ENCODE peak calls at places on chromosomes 13 and 19, in five cellular contexts. J, K, M, N and I are unnamed samples.

GRCh38 chr19:3370214-3370720 is 3.9 kb downstream of the NFIC start:
- DNase-seq in J (peak; percentile 85), N (no peak), M (peak; percentile 34), K (no peak), I (peak; percentile 90)

GRCh38 chr13:36346222-36347083 is at the start of gene SPART:
- DNase-seq in N (peak; percentile 91), M (peak; percentile 97), J (peak; percentile 85), K (peak; percentile 97), I (peak; percentile 94)

GRCh38 chr19:30997222-30997621 is 352.0 kb downstream of the TSHZ3 start:
- DNase-seq in N (no peak), J (no peak), K (no peak), M (no peak), I (no peak)

GRCh38 chr13:21230516-21230915 is 54.1 kb downstream of the MRPL57 start:
- DNase-seq in M (no peak), N (no peak), K (no peak), J (no peak), I (no peak)

GRCh38 chr19:35449347-35450043 is 1.4 kb downstream of the FFAR2 start:
- DNase-seq in K (no peak), N (no peak), M (no peak), J (peak; percentile 47), I (no peak)

GRCh38 chr13:73440296-73440895 is 381.6 kb downstream of the KLF5 start:
- DNase-seq in K (no peak), N (no peak), M (peak; percentile 16), J (no peak), I (no peak)

GRCh38 chr19:2478324-2478755 is 2.4 kb downstream of the GADD45B start:
- DNase-seq in M (peak; percentile 87), J (peak; percentile 76), K (peak; percentile 62), N (peak; percentile 53), I (peak; percentile 89)

GRCh38 chr13:51240888-51241475 is 18.8 kb downstream of the FAM124A start:
- DNase-seq in J (no peak), N (no peak), K (no peak), M (no peak), I (no peak)

GRCh38 chr13:111927181-111927540 is 139.8 kb upstream of the SOX1 start:
- DNase-seq in J (no peak), M (no peak), N (no peak), K (no peak), I (no peak)

GRCh38 chr13:30798776-30799625 is 63.7 kb downstream of the ALOX5AP start:
- DNase-seq in J (no peak), N (no peak), K (no peak), M (no peak), I (no peak)

GRCh38 chr13:31477961-31478360 is 261.4 kb upstream of the RXFP2 start:
- DNase-seq in J (no peak), M (peak; percentile 80), N (no peak), K (no peak), I (peak; percentile 72)

GRCh38 chr13:79126706-79127105 is 279.3 kb downstream of the RBM26 start:
- DNase-seq in M (no peak), N (no peak), J (no peak), K (no peak), I (no peak)

GRCh38 chr13:102394158-102395053 is 7.4 kb downstream of the FGF14 start:
- DNase-seq in K (peak; percentile 90), J (peak; percentile 94), N (peak; percentile 95), M (peak; percentile 82), I (peak; percentile 93)

GRCh38 chr19:36215276-36216171 is 618 bp downstream of the ZNF146 start:
- DNase-seq in N (no peak), J (peak; percentile 40), K (no peak), M (peak; percentile 83), I (peak; percentile 27)

GRCh38 chr13:23966691-23967615 is 69.7 kb upstream of the C1QTNF9B start:
- DNase-seq in M (no peak), J (no peak), N (no peak), K (no peak), I (peak; percentile 80)

GRCh38 chr13:36006347-36006746 is 124.8 kb downstream of the DCLK1 start:
- DNase-seq in N (no peak), M (no peak), K (no peak), J (no peak), I (no peak)

GRCh38 chr13:60538566-60538965 is 141.5 kb downstream of the TDRD3 start:
- DNase-seq in N (no peak), K (no peak), M (no peak), J (no peak), I (no peak)

GRCh38 chr19:49591731-49592485 is 926 bp downstream of the PRR12 start:
- DNase-seq in K (no peak), N (peak; percentile 46), M (peak; percentile 76), J (peak; percentile 86), I (peak; percentile 96)

GRCh38 chr13:35157143-35157755 is 215.2 kb downstream of the NBEA start:
- DNase-seq in K (peak; percentile 61), J (peak; percentile 10), M (peak; percentile 64), N (no peak), I (peak; percentile 3)

GRCh38 chr19:56245062-56245740 is 27.3 kb upstream of the EDDM13 start:
- DNase-seq in N (no peak), K (no peak), M (peak; percentile 69), J (no peak), I (no peak)

GRCh38 chr19:46601318-46602224 is at the start of gene CALM3:
- DNase-seq in K (no peak), N (no peak), M (no peak), J (peak; percentile 77), I (peak; percentile 90)

GRCh38 chr13:91184244-91184926 is 163.1 kb upstream of the MIR17HG start:
- DNase-seq in N (no peak), M (peak; percentile 2), K (no peak), J (no peak), I (no peak)

GRCh38 chr13:112874751-112875300 is 94.2 kb upstream of the MCF2L start:
- DNase-seq in J (no peak), M (no peak), K (no peak), N (no peak), I (no peak)

GRCh38 chr19:10116085-10116865 is 3.4 kb downstream of the EIF3G start:
- DNase-seq in N (no peak), M (peak; percentile 16), J (no peak), K (no peak), I (peak; percentile 49)

GRCh38 chr19:46783670-46784069 is 4.7 kb downstream of the SLC1A5 start:
- DNase-seq in M (no peak), N (no peak), J (peak; percentile 26), K (no peak), I (peak; percentile 19)

GRCh38 chr19:47228937-47229673 is 1.9 kb downstream of the BBC3 start:
- DNase-seq in M (peak; percentile 61), J (peak; percentile 30), N (no peak), K (peak; percentile 34), I (peak; percentile 93)

GRCh38 chr13:41467546-41467945 is 10.2 kb downstream of the RGCC start:
- DNase-seq in K (no peak), N (no peak), M (no peak), J (peak; percentile 22), I (no peak)

GRCh38 chr13:40158218-40158617 is 502.8 kb downstream of the COG6 start:
- DNase-seq in N (no peak), J (no peak), K (no peak), M (peak; percentile 46), I (no peak)

GRCh38 chr13:37109080-37109678 is 3.7 kb upstream of the CSNK1A1L start:
- DNase-seq in J (no peak), N (no peak), M (peak; percentile 69), K (peak; percentile 58), I (no peak)

GRCh38 chr19:29129148-29129547 is 83.8 kb downstream of the UQCRFS1 start:
- DNase-seq in M (no peak), N (no peak), K (no peak), J (no peak), I (no peak)

GRCh38 chr19:33505168-33505567 is 16.4 kb downstream of the PEPD start:
- DNase-seq in K (no peak), M (no peak), J (no peak), N (no peak), I (peak; percentile 79)

GRCh38 chr19:4669723-4670480 is at the start of gene MYDGF:
- DNase-seq in K (peak; percentile 78), M (peak; percentile 97), N (peak; percentile 95), J (peak; percentile 100), I (peak; percentile 100)

DNA sequence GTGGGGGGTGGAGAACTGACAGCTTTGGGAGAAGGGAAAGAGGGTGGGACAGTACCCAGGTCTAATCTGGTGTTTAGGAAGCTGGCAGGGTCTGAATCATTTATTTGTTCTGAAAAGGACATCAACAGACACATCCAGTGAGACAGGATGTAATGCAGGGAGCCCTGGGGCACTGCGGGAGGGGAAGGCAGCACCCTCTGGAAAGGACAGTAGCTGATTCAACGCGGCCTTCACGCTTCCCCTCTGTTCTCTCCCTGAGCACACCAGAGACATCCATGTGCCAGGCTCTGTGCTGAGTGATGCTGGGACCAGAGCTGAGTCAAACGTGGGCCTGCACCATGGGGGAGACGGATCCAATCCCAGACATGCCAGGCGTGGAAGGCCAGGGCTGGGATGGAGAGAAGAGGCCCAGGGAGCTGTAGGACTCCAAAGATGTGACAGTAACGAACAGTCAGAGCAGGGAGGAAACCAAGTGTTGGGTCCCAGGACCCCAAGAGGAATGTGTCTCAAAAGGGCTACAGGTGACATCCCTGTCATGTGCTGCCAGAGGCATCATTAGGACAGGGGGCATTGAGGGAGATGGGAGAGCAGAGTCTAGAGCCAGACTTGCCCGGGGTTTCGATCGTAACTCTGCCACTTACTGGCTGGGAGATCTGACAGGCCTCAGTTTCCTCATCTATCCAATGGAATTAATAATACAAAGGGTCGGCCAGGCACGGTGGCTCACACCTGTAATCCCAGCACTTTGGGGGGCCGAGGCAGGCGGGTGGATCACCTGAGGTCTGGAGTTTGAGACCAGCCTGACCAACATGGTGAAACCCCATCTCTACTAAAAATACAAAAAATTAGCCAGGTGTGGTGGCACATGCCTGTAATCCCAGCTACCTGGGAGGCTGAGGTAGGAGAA is 1.7 kb downstream of the ETFB start:
- DNase-seq in N (no peak), K (no peak), M (peak; percentile 29), J (no peak), I (no peak)
- H3K4me3 ChIP-seq in N (peak overlapping the region; percentile 79), K (no peak overlapping the region), M (peak overlapping the region; percentile 77), J (no peak overlapping the region), I (no peak overlapping the region)

GRCh38 chr13:93420887-93421286 is 194.3 kb downstream of the GPC6 start:
- DNase-seq in K (no peak), J (no peak), M (no peak), N (no peak), I (no peak)
- H3K4me3 ChIP-seq in K (no peak overlapping the region), J (no peak overlapping the region), M (no peak overlapping the region), N (no peak overlapping the region), I (no peak overlapping the region)

GRCh38 chr13:48318014-48318713 is 14.6 kb downstream of the RB1 start:
- DNase-seq in K (no peak), M (no peak), N (peak; percentile 23), J (peak; percentile 22), I (peak; percentile 51)
- H3K4me3 ChIP-seq in K (no peak overlapping the region), M (no peak overlapping the region), N (peak overlapping the region; percentile 45), J (no peak overlapping the region), I (no peak overlapping the region)

DNA sequence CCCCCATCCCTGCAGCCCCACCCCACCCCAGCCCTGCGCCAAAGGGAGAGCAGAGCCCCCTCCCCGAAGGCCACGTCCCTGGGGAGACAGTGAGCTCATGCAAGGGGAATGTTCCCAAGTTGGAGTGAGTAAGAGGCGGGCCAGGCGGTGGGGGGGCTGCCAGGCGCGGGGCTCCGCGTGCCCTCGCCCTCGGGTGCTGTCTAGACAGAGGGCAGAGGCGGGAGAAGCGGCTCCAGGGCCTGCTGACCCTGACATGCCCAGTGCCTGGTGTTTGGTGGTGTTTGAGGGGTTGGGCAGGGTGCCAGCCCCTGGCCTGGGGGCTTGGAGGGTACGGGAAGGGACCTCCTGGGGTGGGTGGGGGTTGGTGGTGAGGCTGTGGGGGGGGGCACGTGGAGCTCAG is 1.0 kb downstream of the FSTL3 start:
- DNase-seq in M (peak; percentile 93), N (peak; percentile 75), J (peak; percentile 70), K (peak; percentile 67), I (peak; percentile 99)
- H3K4me3 ChIP-seq in M (peak overlapping the region; percentile 78), N (peak overlapping the region; percentile 66), J (no peak overlapping the region), K (peak overlapping the region; percentile 77), I (peak overlapping the region; percentile 75)

GRCh38 chr13:67554746-67555452 is 324.8 kb upstream of the PCDH9 start:
- DNase-seq in K (no peak), M (no peak), N (no peak), J (no peak), I (no peak)
- H3K4me3 ChIP-seq in K (no peak overlapping the region), M (no peak overlapping the region), N (no peak overlapping the region), J (no peak overlapping the region), I (no peak overlapping the region)